ENCODE peak calls at places on chromosomes 7 and 10, in seven cellular contexts. L is H9, N is suprapubic skin, C is uterus, U is mesendoderm, Y is A549, W is neuronal stem cell. O is an unnamed sample. For H3K4me1, the result is how much of the 10 kb centered on the place peaks cover.

GRCh38 chr10:58027431-58027830 is 240.3 kb downstream of the IPMK start:
- DNase-seq in N (no peak), U (no peak), C (no peak), L (no peak), W (no peak), Y (no peak), O (no peak)

GRCh38 chr10:102919992-102920736 is 2.1 kb downstream of the CNNM2 start:
- DNase-seq in C (no peak), U (peak), L (no peak), N (no peak), W (peak), Y (no peak), O (no peak)

GRCh38 chr10:108338146-108338545 is 1173.6 kb upstream of the SORCS1 start:
- DNase-seq in C (no peak), U (no peak), Y (no peak), N (no peak), L (no peak), W (no peak), O (no peak)

GRCh38 chr7:99126921-99127553 is 16.9 kb downstream of the SMURF1 start:
- DNase-seq in L (no peak), N (no peak), Y (no peak), W (no peak), U (peak), C (no peak), O (no peak)

GRCh38 chr10:114174462-114175190 is 623 bp upstream of the CCDC186 start:
- DNase-seq in L (peak), U (no peak), Y (peak), W (no peak), N (peak), C (peak), O (peak)

GRCh38 chr10:57993302-57993701 is 274.4 kb downstream of the IPMK start:
- DNase-seq in W (no peak), U (peak), Y (no peak), L (no peak), C (no peak), N (no peak), O (no peak)

GRCh38 chr10:86071145-86071544 is 295.4 kb downstream of the GRID1 start:
- DNase-seq in C (no peak), Y (no peak), W (no peak), U (no peak), L (no peak), N (peak), O (no peak)

GRCh38 chr7:2030475-2031456 is 202.0 kb downstream of the MAD1L1 start:
- DNase-seq in Y (no peak), C (no peak), L (no peak), N (peak), U (no peak), W (no peak), O (no peak)

GRCh38 chr7:27244488-27245123 is 2.0 kb downstream of the EVX1 start:
- DNase-seq in W (no peak), Y (no peak), N (no peak), C (no peak), U (peak), L (peak), O (no peak)

GRCh38 chr10:21523557-21524008 is 1.9 kb downstream of the SKIDA1 start:
- DNase-seq in U (peak), C (no peak), L (no peak), Y (no peak), W (no peak), N (no peak), O (no peak)

GRCh38 chr10:12946372-12946771 is 55.1 kb downstream of the CCDC3 start:
- DNase-seq in Y (no peak), C (no peak), W (no peak), U (no peak), N (no peak), L (no peak), O (no peak)

GRCh38 chr10:35564276-35564982 is 40.7 kb upstream of the GJD4 start:
- DNase-seq in N (no peak), U (no peak), L (no peak), W (no peak), C (no peak), Y (no peak), O (no peak)

GRCh38 chr10:17644485-17644964 is 574 bp downstream of the STAM start:
- DNase-seq in L (no peak), W (no peak), Y (no peak), C (peak), U (no peak), N (no peak), O (no peak)

GRCh38 chr7:30805931-30806330 is 34.7 kb downstream of the MINDY4 start:
- DNase-seq in Y (no peak), C (no peak), U (no peak), N (no peak), L (no peak), W (no peak), O (no peak)

GRCh38 chr7:30805081-30805691 is 34.0 kb downstream of the MINDY4 start:
- DNase-seq in U (no peak), Y (no peak), C (no peak), W (no peak), L (no peak), N (no peak), O (no peak)

GRCh38 chr7:30802812-30803211 is 31.6 kb downstream of the MINDY4 start:
- DNase-seq in L (no peak), U (no peak), W (no peak), C (no peak), N (no peak), Y (no peak), O (no peak)

GRCh38 chr7:30800785-30801252 is 29.6 kb downstream of the MINDY4 start:
- DNase-seq in U (peak), Y (peak), L (peak), N (no peak), C (peak), W (peak), O (peak)

DNA sequence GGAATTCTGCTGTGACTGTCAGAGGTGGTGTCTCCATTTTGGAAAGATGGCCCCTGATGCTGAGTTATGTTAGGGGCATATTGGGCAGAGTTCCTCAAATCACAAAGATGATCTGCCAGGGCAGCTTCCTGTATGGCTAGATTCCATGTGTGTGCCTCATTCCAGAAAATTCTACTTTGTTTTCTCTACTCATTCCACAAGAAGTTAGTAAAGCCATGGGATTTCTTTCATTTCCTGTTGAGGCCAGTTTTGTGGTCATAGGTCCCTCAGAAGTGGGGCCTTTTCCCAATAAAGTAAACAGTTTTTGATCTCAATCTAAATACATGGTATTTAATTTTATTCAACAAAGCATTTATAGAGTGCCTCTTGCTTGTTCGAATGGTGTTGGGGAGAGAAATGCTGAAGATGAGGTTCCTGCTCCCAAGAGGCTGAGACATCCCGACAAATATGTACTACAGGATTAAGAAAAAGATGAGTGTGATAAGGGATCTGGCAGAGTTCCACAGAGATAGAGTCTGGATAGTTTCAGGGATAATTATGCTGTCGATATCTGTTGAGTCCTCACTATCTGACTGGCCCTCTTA is 33.0 kb downstream of the MINDY4 start:
- DNase-seq in U (no peak), N (no peak), C (no peak), Y (no peak), W (no peak), L (no peak), O (peak)
- H3K4me1 ChIP-seq in U (under half), N (under half), C (under half), Y (under half), W (under half), L (under half), O (under half)

GRCh38 chr10:127920319-127921074 is 13.6 kb downstream of the PTPRE start:
- DNase-seq in N (no peak), Y (no peak), W (no peak), C (no peak), L (no peak), U (no peak), O (no peak)

GRCh38 chr10:127921751-127922140 is 14.8 kb downstream of the PTPRE start:
- DNase-seq in N (no peak), W (no peak), L (no peak), C (no peak), Y (no peak), U (no peak), O (no peak)

GRCh38 chr10:127919418-127920191 is 12.7 kb downstream of the PTPRE start:
- DNase-seq in Y (no peak), L (peak), W (no peak), U (peak), C (no peak), N (no peak), O (no peak)

GRCh38 chr10:127922206-127922605 is 15.3 kb downstream of the PTPRE start:
- DNase-seq in U (no peak), C (no peak), Y (no peak), W (no peak), N (no peak), L (no peak), O (no peak)

DNA sequence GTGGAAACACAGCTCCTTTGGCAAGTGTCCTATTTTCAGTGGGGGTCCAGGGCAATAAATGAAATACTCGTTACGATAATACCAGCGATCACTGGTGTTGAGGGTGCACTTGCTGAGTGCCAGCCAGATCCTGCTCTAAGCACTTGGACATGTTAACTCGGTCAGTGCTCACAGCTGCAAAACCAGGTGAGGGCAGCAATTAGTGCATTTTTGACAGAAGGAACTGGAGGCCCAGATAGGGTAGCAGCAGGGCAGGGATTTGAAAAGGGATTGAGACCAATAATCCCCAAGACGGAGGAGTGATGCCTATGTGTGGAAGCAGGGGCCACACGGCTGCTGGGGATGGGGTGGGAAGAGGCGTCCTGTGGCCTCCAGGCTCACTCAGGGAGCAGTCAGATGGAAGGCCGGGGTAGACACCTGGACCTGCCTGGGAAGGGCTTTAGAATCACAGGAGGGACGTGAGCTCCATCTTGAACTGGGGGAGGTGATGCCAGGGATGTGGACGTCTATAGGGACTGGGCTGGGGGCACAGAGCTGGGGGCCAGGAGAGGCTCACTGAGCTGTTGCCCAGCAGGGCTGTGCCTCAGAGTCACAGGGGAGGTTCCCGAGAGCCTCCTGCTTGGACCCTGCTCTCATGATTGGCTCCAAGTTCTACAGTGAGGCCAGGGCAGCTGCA is 14.3 kb downstream of the PTPRE start:
- DNase-seq in L (no peak), Y (no peak), C (no peak), U (no peak), N (no peak), W (no peak), O (no peak)
- H3K4me1 ChIP-seq in L (under half), Y (under half), C (under half), U (under half), N (under half), W (under half), O (under half)

DNA sequence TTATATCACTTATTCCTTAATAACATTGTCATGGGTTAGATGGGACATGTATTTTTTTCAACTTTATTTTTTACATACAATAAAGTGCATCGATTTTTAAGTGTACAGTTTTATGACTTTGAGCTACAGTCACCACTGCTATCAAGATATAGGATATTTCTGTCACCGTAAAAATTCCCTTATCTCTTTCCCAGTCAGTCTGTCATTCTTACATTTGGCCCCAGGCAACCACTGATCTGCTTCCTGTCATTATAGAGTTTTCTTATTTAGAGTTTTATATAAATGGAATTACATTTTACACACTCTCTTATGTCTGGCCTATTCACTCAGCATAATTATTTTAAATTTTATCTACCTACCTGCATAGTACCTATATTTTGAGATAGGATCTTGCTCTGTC is 145.2 kb downstream of the AUTS2 start:
- DNase-seq in C (no peak), L (no peak), U (no peak), Y (no peak), N (no peak), W (no peak), O (no peak)
- H3K4me1 ChIP-seq in C (under half), L (under half), U (under half), Y (under half), N (under half), W (under half), O (under half)

DNA sequence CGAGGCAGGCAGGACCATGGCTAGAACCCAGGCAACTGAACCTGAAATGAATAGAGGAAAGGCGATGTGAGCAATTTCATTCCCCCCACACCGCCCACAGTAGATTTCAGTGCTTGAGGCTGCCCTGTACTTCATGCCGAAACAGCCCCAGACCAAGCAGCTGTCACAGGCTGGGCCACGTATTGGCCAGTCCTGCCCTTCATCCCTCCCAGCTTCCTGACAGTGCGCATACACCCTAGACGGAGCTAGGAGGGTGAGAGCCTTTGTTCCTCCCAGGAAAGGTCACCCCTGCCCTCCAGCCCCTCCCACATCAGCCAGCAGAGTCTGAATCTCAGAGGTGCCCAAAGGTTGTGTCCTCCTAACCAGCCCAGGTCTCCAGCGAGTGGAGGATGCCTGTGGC is 98.8 kb downstream of the ZMIZ1 start:
- DNase-seq in Y (no peak), U (no peak), W (no peak), L (no peak), C (no peak), N (no peak), O (no peak)
- H3K4me1 ChIP-seq in Y (under half), U (under half), W (under half), L (under half), C (under half), N (under half), O (under half)

GRCh38 chr7:135161669-135162068 is 8.8 kb downstream of the CYREN start:
- DNase-seq in Y (no peak), U (no peak), W (no peak), C (no peak), L (no peak), N (no peak), O (no peak)

GRCh38 chr7:135160858-135161653 is 9.5 kb downstream of the CYREN start:
- DNase-seq in C (no peak), N (no peak), U (peak), Y (no peak), W (no peak), L (no peak), O (no peak)

GRCh38 chr7:135159359-135160087 is 11.0 kb downstream of the CYREN start:
- DNase-seq in U (no peak), Y (no peak), C (no peak), W (no peak), L (no peak), N (no peak), O (no peak)

GRCh38 chr7:135158874-135159273 is 11.0 kb downstream of the TMEM140 start:
- DNase-seq in N (no peak), W (no peak), U (no peak), L (no peak), C (no peak), Y (no peak), O (no peak)

DNA sequence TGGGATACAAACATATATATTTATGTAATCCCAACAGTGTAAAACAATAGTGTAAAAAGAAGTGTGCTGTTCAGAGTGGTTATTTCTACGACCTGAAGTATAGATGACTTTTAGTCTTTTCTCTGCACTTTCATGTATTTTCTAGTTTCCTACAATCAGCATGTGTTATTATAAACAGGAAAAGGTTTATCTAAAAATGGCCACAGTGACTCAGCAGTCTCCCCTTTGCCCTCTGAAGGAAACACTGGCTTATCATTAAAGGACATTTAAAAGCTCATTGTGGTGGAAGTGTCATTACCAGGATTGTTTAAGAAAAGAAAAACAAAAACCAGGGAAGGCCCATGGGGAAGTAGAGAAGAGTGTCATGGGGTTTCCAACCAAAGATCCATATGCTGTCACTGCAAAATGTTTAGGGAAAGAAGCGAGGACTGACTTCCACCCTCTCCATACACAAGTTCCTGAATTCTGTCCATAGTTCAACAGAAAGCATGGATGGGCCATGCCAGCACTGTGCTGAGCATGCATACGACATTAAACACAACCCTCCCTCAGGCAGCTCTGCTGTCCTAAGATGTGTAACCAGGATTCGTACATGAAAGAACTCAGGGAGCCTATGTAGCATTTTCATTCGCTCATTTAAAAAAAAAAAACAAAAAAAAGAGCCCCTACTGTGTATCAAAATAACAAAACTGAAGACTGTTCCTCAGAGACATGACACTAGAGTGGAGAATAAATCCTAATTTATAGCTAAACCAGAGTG is 10.2 kb downstream of the CYREN start:
- DNase-seq in L (no peak), U (peak), W (no peak), Y (no peak), N (no peak), C (no peak), O (no peak)
- H3K4me1 ChIP-seq in L (under half), U (under half), W (under half), Y (under half), N (under half), C (under half), O (under half)